ENCODE peak calls at places on chromosomes 2 and 18, in four cellular contexts. K is left ventricle myocardium inferior, G is WERI-Rb-1, W is cardiac muscle cell. U is an unnamed sample. For H3K27me3 and H3K36me3, the result is how much of the 10 kb centered on the place peaks cover.

GRCh38 chr2:167708998-167709397 is 538.4 kb downstream of the STK39 start:
- DNase-seq in K (no peak), G (no peak), W (no peak), U (no peak)

GRCh38 chr18:47591429-47591828 is 339.0 kb downstream of the SMAD2 start:
- DNase-seq in K (no peak), G (no peak), W (no peak), U (no peak)

GRCh38 chr2:234096164-234096563 is 45.7 kb downstream of the SPP2 start:
- DNase-seq in K (no peak), G (no peak), W (no peak), U (no peak)

GRCh38 chr2:65576861-65577601 is 144.6 kb upstream of the SPRED2 start:
- DNase-seq in K (no peak), G (no peak), W (no peak), U (no peak)

GRCh38 chr18:50424877-50425690 is 50.2 kb downstream of the SKA1 start:
- DNase-seq in K (peak), G (no peak), W (peak), U (no peak)

GRCh38 chr2:119389615-119390306 is 23.0 kb downstream of the DBI start:
- DNase-seq in K (peak), G (no peak), W (no peak), U (peak)

GRCh38 chr18:8833480-8833879 is 128.1 kb downstream of the MTCL1 start:
- DNase-seq in K (no peak), G (no peak), W (no peak), U (no peak)

GRCh38 chr18:77366067-77366724 is 116.5 kb downstream of the GALR1 start:
- DNase-seq in K (no peak), G (peak), W (no peak), U (no peak)

DNA sequence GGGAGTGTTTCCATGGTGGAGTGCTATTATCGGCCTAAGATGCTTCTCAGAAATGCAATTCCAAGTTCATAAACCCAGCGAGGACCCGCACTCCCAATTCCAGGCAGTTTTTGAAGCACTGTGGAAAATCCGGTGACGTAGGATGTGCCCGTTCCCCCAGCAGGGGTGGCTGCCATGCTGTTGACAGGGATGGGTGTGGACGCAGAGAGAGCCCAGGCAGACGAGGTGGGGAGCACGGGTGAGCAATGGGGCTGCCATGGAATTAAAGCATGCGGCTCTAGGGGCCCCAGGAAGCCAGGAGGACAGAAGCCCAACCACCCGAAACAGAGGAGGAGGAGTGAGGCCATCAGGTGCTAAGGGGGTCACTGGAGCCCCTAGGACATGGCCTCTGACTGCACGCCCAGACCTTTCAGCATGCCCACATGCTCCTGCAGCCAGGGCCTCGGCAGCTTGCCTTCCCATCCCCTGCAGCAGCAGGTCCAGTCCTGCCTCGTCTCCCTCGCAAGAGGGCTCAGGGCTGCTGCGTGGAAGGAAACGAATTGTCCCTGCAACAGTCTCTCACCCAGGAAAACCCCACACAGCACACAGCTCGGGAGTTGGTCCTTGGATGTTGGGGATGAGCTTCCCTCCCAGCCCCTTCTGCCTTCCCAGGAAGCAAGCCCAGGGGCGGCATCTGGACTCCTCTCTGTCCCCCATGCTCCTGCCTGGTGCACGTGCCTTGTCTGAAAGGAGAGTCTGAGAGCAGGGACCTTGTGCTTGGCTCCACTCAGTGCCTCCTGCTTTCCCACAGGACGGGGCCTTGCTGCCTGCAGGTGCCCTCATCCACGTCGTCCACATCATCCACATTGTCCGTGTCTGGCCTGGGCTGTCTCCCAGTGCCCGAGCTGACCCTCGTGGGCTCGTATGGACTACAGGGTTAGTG is 233.2 kb downstream of the NDUFA10 start:
- DNase-seq in K (no peak), G (no peak), W (no peak), U (peak)
- H3K27me3 ChIP-seq in K (under half), G (under half), W (under half), U (under half)

DNA sequence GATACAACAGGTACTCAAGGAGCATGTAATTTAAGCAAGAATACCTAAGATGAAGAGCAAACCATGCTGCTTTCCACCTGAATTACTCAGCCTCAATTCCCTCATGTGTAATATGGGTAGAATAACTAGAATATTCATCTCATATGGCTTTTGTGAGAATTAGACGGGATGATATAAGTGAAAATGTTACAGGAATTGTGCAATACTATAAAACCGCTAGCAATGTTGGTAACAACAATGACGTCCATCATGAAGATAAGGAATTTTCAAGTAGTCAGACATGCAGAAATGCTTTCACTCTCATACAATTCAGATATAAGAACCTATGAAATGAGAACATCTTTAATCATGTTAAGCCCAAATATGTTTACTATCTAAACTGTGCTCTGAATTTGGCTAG is 2106.6 kb upstream of the CELF4 start:
- DNase-seq in K (no peak), G (no peak), W (no peak), U (no peak)
- H3K36me3 ChIP-seq in K (under half), G (under half), W (under half), U (under half)

GRCh38 chr2:176140130-176140519 is 10.6 kb downstream of the HOXD8 start:
- DNase-seq in K (no peak), G (no peak), W (no peak), U (no peak)

GRCh38 chr2:176139621-176140020 is 10.1 kb downstream of the HOXD8 start:
- DNase-seq in K (no peak), G (no peak), W (no peak), U (no peak)

GRCh38 chr2:176137883-176138282 is 8.4 kb downstream of the HOXD8 start:
- DNase-seq in K (no peak), G (no peak), W (no peak), U (no peak)

GRCh38 chr2:176138526-176139169 is 9.1 kb downstream of the HOXD8 start:
- DNase-seq in K (no peak), G (no peak), W (no peak), U (no peak)

DNA sequence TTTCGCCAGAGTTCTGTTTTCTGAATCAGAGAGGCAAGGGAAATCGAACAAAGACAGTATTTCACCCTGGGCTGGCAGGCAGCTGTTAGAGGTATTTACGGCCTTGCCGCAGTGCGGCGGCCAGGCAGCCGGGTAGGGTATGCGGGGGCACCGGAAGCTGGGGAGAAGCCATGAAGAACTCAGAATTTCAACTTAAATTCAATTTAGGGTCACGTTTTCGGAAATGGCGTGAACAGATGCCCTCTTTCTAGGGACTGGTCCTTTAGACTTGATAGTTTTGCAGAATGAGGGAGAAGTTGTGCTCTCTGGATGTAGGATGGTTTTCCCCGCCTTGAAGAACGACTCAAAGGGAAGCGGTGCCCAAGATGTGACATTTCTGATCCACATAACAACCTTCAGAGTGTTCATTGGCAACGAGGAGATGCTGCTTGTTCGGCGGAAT is 9.7 kb downstream of the HOXD8 start:
- DNase-seq in K (no peak), G (no peak), W (no peak), U (no peak)
- H3K27me3 ChIP-seq in K (half or more), G (half or more), W (half or more), U (under half)

GRCh38 chr2:120921457-120921856 is 185.8 kb downstream of the GLI2 start:
- DNase-seq in K (no peak), G (no peak), W (no peak), U (no peak)

GRCh38 chr2:120922571-120923332 is 187.1 kb downstream of the GLI2 start:
- DNase-seq in K (no peak), G (no peak), W (no peak), U (no peak)

GRCh38 chr2:120924924-120925323 is 189.3 kb downstream of the GLI2 start:
- DNase-seq in K (no peak), G (no peak), W (no peak), U (no peak)

GRCh38 chr2:120920438-120920814 is 184.8 kb downstream of the GLI2 start:
- DNase-seq in K (no peak), G (no peak), W (no peak), U (peak)

DNA sequence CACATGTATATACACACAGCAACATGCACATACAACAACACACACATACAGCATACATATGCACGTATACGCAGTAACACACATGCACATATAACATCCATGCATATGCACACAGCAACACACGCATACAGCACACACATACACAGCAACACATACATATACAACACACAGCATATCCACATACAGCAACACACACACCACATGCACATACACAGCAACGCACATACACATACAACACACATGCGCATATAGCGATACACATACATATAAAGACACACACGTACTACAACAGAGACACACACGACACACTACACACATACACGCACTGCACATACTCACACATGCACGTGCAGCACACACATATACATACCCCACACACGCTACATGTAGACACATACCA is 187.8 kb downstream of the GLI2 start:
- DNase-seq in K (no peak), G (no peak), W (no peak), U (no peak)
- H3K36me3 ChIP-seq in K (under half), G (under half), W (under half), U (under half)

DNA sequence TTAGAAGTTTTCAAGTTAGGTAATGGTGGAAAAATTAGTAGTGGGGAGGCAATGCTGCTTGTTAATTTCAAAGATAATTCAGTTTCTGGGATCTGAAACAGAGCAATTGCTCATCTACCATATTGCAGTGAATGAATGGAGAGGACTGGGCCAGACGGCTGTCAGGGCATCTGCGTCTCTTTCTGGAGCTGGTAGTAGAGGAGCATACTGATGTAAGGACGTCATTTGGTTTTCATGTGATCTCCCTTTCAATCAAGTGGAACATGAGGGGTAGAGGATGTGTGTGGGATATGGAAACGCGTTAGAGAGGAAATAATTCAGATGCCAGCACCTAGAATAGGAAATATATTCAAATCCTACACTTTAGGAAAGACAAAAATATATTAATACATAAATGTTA is 490.3 kb downstream of the ADCYAP1 start:
- DNase-seq in K (no peak), G (no peak), W (no peak), U (no peak)
- H3K27me3 ChIP-seq in K (under half), G (under half), W (under half), U (under half)

U was measured in right lobe of liver.